ENCODE peak calls at places on chromosomes 12 and 14, in seven cellular contexts. One of them, this sample, is unnamed. For H3K4me1, the result is how much of the 10 kb centered on the place peaks cover.

GRCh38 chr14:73764881-73765280 is 50.7 kb upstream of the PNMA1 start:
- DNase-seq in HCT116: no peak
- DNase-seq in aorta: no peak
- DNase-seq in A549: no peak
- DNase-seq in testis: no peak
- DNase-seq in psoas muscle: peak
- DNase-seq in PC-3: no peak
- DNase-seq in this sample: peak

GRCh38 chr12:108852674-108853073 is 4.7 kb downstream of the SSH1 start:
- DNase-seq in PC-3: no peak
- DNase-seq in testis: no peak
- DNase-seq in aorta: no peak
- DNase-seq in A549: no peak
- DNase-seq in psoas muscle: no peak
- DNase-seq in HCT116: no peak
- DNase-seq in this sample: no peak

GRCh38 chr14:69345402-69345801 is 52.7 kb downstream of the ERH start:
- DNase-seq in PC-3: no peak
- DNase-seq in aorta: no peak
- DNase-seq in psoas muscle: no peak
- DNase-seq in testis: no peak
- DNase-seq in HCT116: no peak
- DNase-seq in A549: no peak
- DNase-seq in this sample: no peak

GRCh38 chr12:58190624-58191023 is 249.3 kb downstream of the ATP23 start:
- DNase-seq in testis: no peak
- DNase-seq in PC-3: no peak
- DNase-seq in HCT116: no peak
- DNase-seq in psoas muscle: no peak
- DNase-seq in aorta: no peak
- DNase-seq in A549: no peak
- DNase-seq in this sample: no peak

GRCh38 chr14:104550849-104551728 is 28.5 kb upstream of the C14orf180 start:
- DNase-seq in psoas muscle: no peak
- DNase-seq in A549: peak
- DNase-seq in aorta: no peak
- DNase-seq in testis: no peak
- DNase-seq in PC-3: peak
- DNase-seq in HCT116: no peak
- DNase-seq in this sample: no peak

GRCh38 chr14:71932229-71932951 is at the start of gene RGS6:
- DNase-seq in aorta: no peak
- DNase-seq in testis: peak
- DNase-seq in psoas muscle: peak
- DNase-seq in PC-3: peak
- DNase-seq in HCT116: peak
- DNase-seq in A549: no peak
- DNase-seq in this sample: peak

GRCh38 chr14:88611878-88612277 is 49.0 kb downstream of the ZC3H14 start:
- DNase-seq in PC-3: no peak
- DNase-seq in aorta: no peak
- DNase-seq in HCT116: no peak
- DNase-seq in testis: no peak
- DNase-seq in psoas muscle: no peak
- DNase-seq in A549: no peak
- DNase-seq in this sample: no peak

GRCh38 chr12:13007496-13008233 is 7.6 kb upstream of the HEBP1 start:
- DNase-seq in psoas muscle: no peak
- DNase-seq in A549: no peak
- DNase-seq in PC-3: no peak
- DNase-seq in testis: peak
- DNase-seq in HCT116: no peak
- DNase-seq in aorta: no peak
- DNase-seq in this sample: no peak

GRCh38 chr14:28584951-28585350 is 181.6 kb upstream of the FOXG1 start:
- DNase-seq in PC-3: no peak
- DNase-seq in aorta: no peak
- DNase-seq in psoas muscle: no peak
- DNase-seq in HCT116: no peak
- DNase-seq in testis: no peak
- DNase-seq in A549: no peak
- DNase-seq in this sample: no peak

GRCh38 chr14:94373708-94374107 is 14.7 kb downstream of the SERPINA1 start:
- DNase-seq in testis: no peak
- DNase-seq in HCT116: peak
- DNase-seq in psoas muscle: peak
- DNase-seq in PC-3: peak
- DNase-seq in A549: peak
- DNase-seq in aorta: no peak
- DNase-seq in this sample: no peak

GRCh38 chr12:57722716-57723629 is 15.6 kb downstream of the AGAP2 start:
- DNase-seq in HCT116: no peak
- DNase-seq in testis: no peak
- DNase-seq in A549: no peak
- DNase-seq in PC-3: no peak
- DNase-seq in aorta: no peak
- DNase-seq in psoas muscle: no peak
- DNase-seq in this sample: no peak

GRCh38 chr12:79555006-79555925 is 135.5 kb downstream of the PAWR start:
- DNase-seq in HCT116: peak
- DNase-seq in A549: no peak
- DNase-seq in aorta: no peak
- DNase-seq in psoas muscle: no peak
- DNase-seq in testis: no peak
- DNase-seq in PC-3: peak
- DNase-seq in this sample: no peak

GRCh38 chr14:103126088-103126872 is 3.0 kb downstream of the TNFAIP2 start:
- DNase-seq in HCT116: no peak
- DNase-seq in testis: no peak
- DNase-seq in A549: no peak
- DNase-seq in PC-3: no peak
- DNase-seq in aorta: peak
- DNase-seq in psoas muscle: peak
- DNase-seq in this sample: no peak

GRCh38 chr14:103127861-103128598 is 4.8 kb downstream of the TNFAIP2 start:
- DNase-seq in psoas muscle: no peak
- DNase-seq in aorta: peak
- DNase-seq in testis: no peak
- DNase-seq in HCT116: no peak
- DNase-seq in PC-3: no peak
- DNase-seq in A549: no peak
- DNase-seq in this sample: no peak

GRCh38 chr14:103125098-103126070 is 2.1 kb downstream of the TNFAIP2 start:
- DNase-seq in A549: no peak
- DNase-seq in psoas muscle: peak
- DNase-seq in aorta: peak
- DNase-seq in PC-3: no peak
- DNase-seq in testis: no peak
- DNase-seq in HCT116: no peak
- DNase-seq in this sample: no peak

GRCh38 chr14:103127356-103127755 is 4.1 kb downstream of the TNFAIP2 start:
- DNase-seq in HCT116: no peak
- DNase-seq in psoas muscle: no peak
- DNase-seq in A549: no peak
- DNase-seq in PC-3: no peak
- DNase-seq in aorta: peak
- DNase-seq in testis: no peak
- DNase-seq in this sample: no peak

DNA sequence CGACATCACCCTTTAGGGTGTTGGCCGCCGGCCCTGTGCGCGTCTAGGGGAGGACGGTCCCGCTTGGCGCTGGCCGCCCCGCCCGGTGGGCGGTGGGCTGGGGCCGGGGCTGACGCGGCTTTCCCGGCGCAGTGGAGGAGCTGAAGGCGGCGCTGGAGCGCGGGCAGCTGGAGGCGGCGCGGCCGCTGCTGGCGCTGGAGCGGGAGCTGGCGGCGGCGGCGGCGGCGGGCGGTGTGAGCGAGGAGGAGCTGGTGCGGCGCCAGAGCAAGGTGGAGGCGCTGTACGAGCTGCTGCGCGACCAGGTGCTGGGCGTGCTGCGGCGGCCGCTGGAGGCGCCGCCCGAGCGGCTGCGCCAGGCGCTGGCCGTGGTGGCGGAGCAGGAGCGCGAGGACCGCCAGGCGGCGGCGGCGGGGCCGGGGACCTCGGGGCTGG is 3.6 kb downstream of the TNFAIP2 start:
- DNase-seq in A549: no peak
- DNase-seq in aorta: peak
- DNase-seq in PC-3: peak
- DNase-seq in psoas muscle: peak
- DNase-seq in testis: no peak
- DNase-seq in HCT116: no peak
- DNase-seq in this sample: peak
- H3K4me1 ChIP-seq in A549: half or more
- H3K4me1 ChIP-seq in aorta: under half
- H3K4me1 ChIP-seq in PC-3: half or more
- H3K4me1 ChIP-seq in psoas muscle: under half
- H3K4me1 ChIP-seq in testis: under half
- H3K4me1 ChIP-seq in HCT116: under half
- H3K4me1 ChIP-seq in this sample: under half

DNA sequence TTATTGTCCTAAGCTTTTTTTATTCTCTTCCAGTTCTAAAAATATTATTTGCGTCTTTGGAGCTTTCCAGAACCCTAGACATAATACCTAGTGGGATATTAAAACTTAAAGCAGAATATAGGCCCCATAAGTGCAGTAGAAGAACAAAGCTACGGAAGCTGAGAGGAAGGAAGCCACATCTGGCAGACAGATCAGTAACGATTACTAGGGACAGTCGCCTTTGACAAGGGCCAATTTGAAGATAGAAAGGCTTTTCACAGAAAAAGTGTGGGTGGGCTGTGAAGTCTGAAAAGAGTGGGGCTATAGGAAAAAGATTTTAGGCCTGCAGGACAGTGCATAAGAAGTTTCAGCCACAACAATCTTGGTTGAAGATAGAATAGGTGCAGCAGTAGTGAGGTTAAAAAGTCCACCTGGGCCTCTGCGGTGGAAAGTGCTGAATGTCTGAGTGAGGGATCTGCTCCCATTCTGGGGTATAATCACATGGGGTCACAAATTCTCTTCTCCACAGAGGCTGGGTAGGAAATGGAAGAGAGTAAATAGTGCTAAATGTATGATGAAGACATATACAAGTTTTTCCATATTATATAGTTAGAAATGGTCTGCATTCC is 114.5 kb downstream of the CMAS start:
- DNase-seq in testis: no peak
- DNase-seq in PC-3: no peak
- DNase-seq in aorta: no peak
- DNase-seq in psoas muscle: no peak
- DNase-seq in HCT116: no peak
- DNase-seq in A549: no peak
- DNase-seq in this sample: no peak
- H3K4me1 ChIP-seq in testis: under half
- H3K4me1 ChIP-seq in PC-3: under half
- H3K4me1 ChIP-seq in aorta: under half
- H3K4me1 ChIP-seq in psoas muscle: under half
- H3K4me1 ChIP-seq in HCT116: under half
- H3K4me1 ChIP-seq in A549: under half
- H3K4me1 ChIP-seq in this sample: under half

GRCh38 chr12:122085006-122085405 is 6.5 kb downstream of the MLXIP start:
- DNase-seq in psoas muscle: no peak
- DNase-seq in PC-3: no peak
- DNase-seq in aorta: peak
- DNase-seq in A549: no peak
- DNase-seq in testis: no peak
- DNase-seq in HCT116: no peak
- DNase-seq in this sample: no peak

GRCh38 chr12:122080149-122081107 is 1.9 kb downstream of the MLXIP start:
- DNase-seq in PC-3: peak
- DNase-seq in HCT116: no peak
- DNase-seq in aorta: peak
- DNase-seq in testis: peak
- DNase-seq in psoas muscle: peak
- DNase-seq in A549: peak
- DNase-seq in this sample: peak

GRCh38 chr12:122081108-122081696 is 2.6 kb downstream of the MLXIP start:
- DNase-seq in aorta: peak
- DNase-seq in testis: no peak
- DNase-seq in A549: no peak
- DNase-seq in PC-3: peak
- DNase-seq in HCT116: no peak
- DNase-seq in psoas muscle: no peak
- DNase-seq in this sample: no peak

GRCh38 chr12:122081697-122082221 is 3.2 kb downstream of the MLXIP start:
- DNase-seq in PC-3: peak
- DNase-seq in aorta: peak
- DNase-seq in psoas muscle: peak
- DNase-seq in HCT116: no peak
- DNase-seq in A549: no peak
- DNase-seq in testis: peak
- DNase-seq in this sample: no peak

GRCh38 chr12:122082621-122083356 is 4.2 kb downstream of the MLXIP start:
- DNase-seq in PC-3: no peak
- DNase-seq in testis: no peak
- DNase-seq in psoas muscle: no peak
- DNase-seq in HCT116: no peak
- DNase-seq in A549: no peak
- DNase-seq in aorta: peak
- DNase-seq in this sample: no peak
- H3K4me1 ChIP-seq in PC-3: under half
- H3K4me1 ChIP-seq in testis: under half
- H3K4me1 ChIP-seq in psoas muscle: half or more
- H3K4me1 ChIP-seq in HCT116: under half
- H3K4me1 ChIP-seq in A549: under half
- H3K4me1 ChIP-seq in aorta: under half
- H3K4me1 ChIP-seq in this sample: under half

GRCh38 chr12:132604108-132605054 is 6.0 kb downstream of the LRCOL1 start:
- DNase-seq in testis: no peak
- DNase-seq in aorta: no peak
- DNase-seq in HCT116: no peak
- DNase-seq in psoas muscle: no peak
- DNase-seq in A549: no peak
- DNase-seq in PC-3: no peak
- DNase-seq in this sample: peak
- H3K4me1 ChIP-seq in testis: under half
- H3K4me1 ChIP-seq in aorta: under half
- H3K4me1 ChIP-seq in HCT116: under half
- H3K4me1 ChIP-seq in psoas muscle: under half
- H3K4me1 ChIP-seq in A549: under half
- H3K4me1 ChIP-seq in PC-3: under half
- H3K4me1 ChIP-seq in this sample: under half